ENCODE peak calls at places on chromosome 22, in ten cellular contexts. H, Q, R, B, C, Z, I, P, N and A are unnamed samples. For H3K9me2 and H3K4me1, the result is how much of the 10 kb centered on the place peaks cover.

GRCh38 chr22:27885977-27886842 is 32.8 kb downstream of the PITPNB start:
- DNase-seq in B (peak), C (peak), I (peak), H (peak), R (peak), Z (peak), Q (peak), P (peak), N (peak), A (peak)

GRCh38 chr22:24465566-24465965 is 29.6 kb upstream of the UPB1 start:
- DNase-seq in Q (peak), Z (peak), H (no peak), C (no peak), R (no peak), P (no peak), I (peak), N (no peak), B (peak), A (no peak)

GRCh38 chr22:26066534-26066933 is 102.7 kb upstream of the SEZ6L start:
- DNase-seq in H (no peak), P (peak), B (no peak), I (peak), R (no peak), Q (no peak), C (no peak), N (no peak), Z (no peak), A (no peak)

GRCh38 chr22:24503137-24503850 is 8.2 kb downstream of the UPB1 start:
- DNase-seq in Q (peak), N (peak), R (peak), B (peak), I (peak), C (peak), Z (peak), H (peak), P (peak), A (peak)

GRCh38 chr22:35708917-35709316 is 8.8 kb upstream of the APOL5 start:
- DNase-seq in R (no peak), H (no peak), P (no peak), Z (no peak), I (no peak), Q (no peak), B (no peak), N (no peak), C (no peak), A (no peak)

GRCh38 chr22:33873186-33873585 is 47.1 kb downstream of the LARGE1 start:
- DNase-seq in P (no peak), Z (no peak), Q (no peak), B (peak), C (no peak), I (no peak), R (no peak), N (no peak), H (no peak), A (no peak)

GRCh38 chr22:42933783-42934144 is 76.7 kb upstream of the ARFGAP3 start:
- DNase-seq in C (peak), Q (no peak), I (peak), N (no peak), P (no peak), H (peak), Z (peak), R (no peak), B (peak), A (no peak)

GRCh38 chr22:22884010-22884887 is 3.4 kb upstream of the IGLL5 start:
- DNase-seq in R (peak), C (peak), P (peak), I (peak), Q (peak), Z (no peak), N (peak), B (peak), H (peak), A (peak)

GRCh38 chr22:49954991-49955580 is 5.5 kb upstream of the PIM3 start:
- DNase-seq in Z (no peak), I (no peak), P (no peak), R (no peak), H (no peak), Q (no peak), C (no peak), B (no peak), N (no peak), A (no peak)

GRCh38 chr22:49296561-49296960 is 531.1 kb downstream of the BRD1 start:
- DNase-seq in H (no peak), Q (no peak), I (no peak), N (no peak), R (no peak), B (no peak), P (no peak), C (no peak), Z (no peak), A (no peak)

GRCh38 chr22:27133951-27134664 is 476.7 kb downstream of the MIAT start:
- DNase-seq in C (peak), I (peak), H (peak), B (peak), N (no peak), P (no peak), R (no peak), Z (peak), Q (no peak), A (no peak)

GRCh38 chr22:49928571-49929552 is 10.4 kb downstream of the CRELD2 start:
- DNase-seq in B (no peak), N (no peak), Q (no peak), P (peak), C (no peak), R (no peak), I (no peak), H (no peak), Z (no peak), A (no peak)

GRCh38 chr22:36423461-36424404 is 36.0 kb upstream of the MYH9 start:
- DNase-seq in C (peak), P (peak), Q (no peak), B (no peak), R (no peak), H (no peak), I (no peak), N (no peak), Z (no peak), A (no peak)

GRCh38 chr22:24592144-24592845 is 578 bp downstream of the LRRC75B start:
- DNase-seq in P (peak), I (no peak), Q (no peak), H (no peak), N (no peak), B (peak), Z (no peak), C (peak), R (no peak), A (no peak)

GRCh38 chr22:41589260-41589600 is 410 bp downstream of the PMM1 start:
- DNase-seq in B (peak), H (no peak), I (peak), Z (no peak), R (peak), P (peak), N (peak), Q (no peak), C (peak), A (peak)

GRCh38 chr22:23401910-23402274 is 178.2 kb downstream of the IGLL1 start:
- DNase-seq in Q (no peak), B (no peak), P (no peak), N (no peak), Z (no peak), C (no peak), I (no peak), H (no peak), R (peak), A (no peak)

GRCh38 chr22:41193829-41194228 is 11.3 kb upstream of the L3MBTL2 start:
- DNase-seq in R (no peak), H (no peak), Z (no peak), B (no peak), P (no peak), N (no peak), I (no peak), Q (no peak), C (no peak), A (no peak)

GRCh38 chr22:48703265-48703941 is 1124.3 kb downstream of the BRD1 start:
- DNase-seq in B (no peak), Q (no peak), H (no peak), P (no peak), C (no peak), N (no peak), Z (no peak), I (no peak), R (no peak), A (no peak)

GRCh38 chr22:38870312-38870741 is 1.7 kb downstream of the CBX6 start:
- DNase-seq in N (peak), Z (peak), I (peak), R (peak), Q (peak), B (peak), P (peak), H (peak), C (peak), A (peak)
- H3K27ac ChIP-seq in N (peak), Z (peak), I (peak), R (no peak), Q (peak), B (no peak), P (no peak), H (no peak), C (no peak), A (peak)

GRCh38 chr22:45452565-45453449 is 39.3 kb downstream of the RIBC2 start:
- DNase-seq in P (no peak), I (no peak), Q (no peak), H (no peak), N (no peak), Z (no peak), B (peak), C (no peak), R (no peak), A (no peak)

GRCh38 chr22:45455212-45455611 is 41.7 kb downstream of the RIBC2 start:
- DNase-seq in H (no peak), B (peak), C (no peak), Z (no peak), R (peak), P (no peak), I (no peak), Q (no peak), N (no peak), A (no peak)

GRCh38 chr22:45453764-45454163 is 40.3 kb downstream of the RIBC2 start:
- DNase-seq in I (no peak), B (peak), Q (no peak), P (no peak), Z (no peak), H (no peak), N (no peak), R (no peak), C (no peak), A (no peak)

GRCh38 chr22:45455621-45456020 is 42.1 kb downstream of the RIBC2 start:
- DNase-seq in R (peak), H (no peak), C (no peak), Q (no peak), N (no peak), P (no peak), I (no peak), Z (no peak), B (no peak), A (no peak)

GRCh38 chr22:45454260-45454659 is 40.8 kb downstream of the RIBC2 start:
- DNase-seq in Z (no peak), H (no peak), C (no peak), I (no peak), R (no peak), N (no peak), B (peak), P (no peak), Q (no peak), A (no peak)
- H3K9me2 ChIP-seq in Z (under half), H (under half), C (under half), I (under half), R (under half), N (under half), B (under half), P (under half), Q (under half), A (under half)

GRCh38 chr22:37567991-37568390 is 7.7 kb downstream of the CDC42EP1 start:
- DNase-seq in I (no peak), R (no peak), P (no peak), C (no peak), Q (no peak), H (no peak), B (no peak), N (no peak), Z (no peak), A (no peak)

GRCh38 chr22:37569009-37569920 is 9.0 kb downstream of the CDC42EP1 start:
- DNase-seq in B (no peak), Q (no peak), P (peak), N (no peak), H (no peak), I (peak), C (no peak), R (no peak), Z (peak), A (no peak)

GRCh38 chr22:37569921-37570660 is 9.8 kb downstream of the LGALS2 start:
- DNase-seq in P (peak), N (no peak), I (peak), C (no peak), H (peak), B (no peak), Q (no peak), R (no peak), Z (peak), A (no peak)

GRCh38 chr22:37566903-37567798 is 6.9 kb downstream of the CDC42EP1 start:
- DNase-seq in C (peak), I (peak), H (peak), B (peak), Z (peak), Q (peak), P (peak), R (peak), N (peak), A (peak)

GRCh38 chr22:37568448-37569008 is 8.2 kb downstream of the CDC42EP1 start:
- DNase-seq in N (no peak), P (no peak), B (no peak), R (no peak), Z (no peak), H (no peak), I (peak), Q (no peak), C (no peak), A (no peak)
- H3K4me1 ChIP-seq in N (under half), P (under half), B (under half), R (under half), Z (half or more), H (under half), I (under half), Q (half or more), C (under half), A (under half)

GRCh38 chr22:28977481-28977971 is 84.1 kb downstream of the C22orf31 start:
- DNase-seq in B (peak), C (no peak), H (no peak), P (no peak), Z (no peak), R (no peak), N (peak), I (no peak), Q (peak), A (no peak)
- H3K27ac ChIP-seq in B (no peak), C (no peak), H (no peak), P (peak), Z (no peak), R (peak), N (peak), I (peak), Q (peak), A (no peak)

DNA sequence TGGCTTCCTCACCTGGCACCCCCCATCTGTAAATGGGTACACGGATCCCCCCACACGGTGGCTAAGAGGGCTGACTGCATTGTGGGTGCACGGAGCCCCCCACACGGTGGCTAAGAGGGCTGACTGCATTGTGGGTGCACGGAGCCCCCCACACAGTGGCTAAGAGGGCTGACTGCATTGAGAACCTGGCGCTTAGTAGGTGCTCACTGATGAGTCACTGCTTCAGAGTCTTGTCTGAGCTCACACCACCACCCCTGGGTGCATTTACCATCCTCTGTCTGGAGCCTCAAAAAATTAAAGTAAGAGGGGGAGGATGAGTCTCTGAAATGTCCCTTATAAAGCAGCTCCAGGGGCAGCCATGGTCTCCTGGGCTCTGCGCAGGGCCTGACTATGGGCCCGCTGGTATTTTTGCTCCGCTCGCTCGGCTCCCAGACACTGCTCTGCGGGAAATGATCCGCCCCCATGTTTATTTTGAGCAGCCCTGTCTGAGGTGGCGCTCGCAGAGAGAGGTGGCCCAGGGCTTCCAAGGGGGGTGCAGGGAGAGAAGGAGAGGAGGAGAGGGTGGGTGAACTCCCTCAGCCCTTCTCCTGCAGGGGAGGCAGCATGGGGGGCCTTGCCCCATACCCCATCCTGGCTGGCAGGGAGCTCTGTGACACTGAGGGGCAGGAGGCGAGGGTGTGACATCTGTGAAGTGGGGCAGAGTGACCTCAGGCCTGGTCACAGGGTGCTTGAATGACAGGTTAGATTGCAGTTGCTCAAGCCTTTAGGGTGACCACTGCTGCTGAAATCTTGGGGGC is 82.6 kb downstream of the CACNA1I start:
- DNase-seq in B (no peak), N (no peak), Z (no peak), R (no peak), P (no peak), H (no peak), Q (no peak), I (no peak), C (no peak), A (no peak)
- H3K9me2 ChIP-seq in B (under half), N (under half), Z (under half), R (under half), P (under half), H (under half), Q (under half), I (under half), C (under half), A (under half)

GRCh38 chr22:44143596-44143995 is 37.1 kb upstream of the PARVG start:
- DNase-seq in C (no peak), R (no peak), P (peak), Z (no peak), Q (no peak), N (no peak), B (no peak), H (no peak), I (no peak), A (no peak)
- H3K4me1 ChIP-seq in C (under half), R (under half), P (under half), Z (under half), Q (under half), N (under half), B (under half), H (under half), I (under half), A (under half)

GRCh38 chr22:17891427-17892167 is 117.3 kb upstream of the BID start:
- DNase-seq in Z (no peak), C (no peak), B (no peak), Q (no peak), P (peak), H (no peak), N (no peak), R (peak), I (peak), A (no peak)

GRCh38 chr22:17888439-17888838 is 114.2 kb upstream of the BID start:
- DNase-seq in N (no peak), Q (no peak), P (no peak), I (no peak), Z (no peak), C (no peak), R (no peak), B (no peak), H (no peak), A (no peak)

GRCh38 chr22:17888855-17889254 is 114.6 kb upstream of the BID start:
- DNase-seq in I (no peak), R (no peak), B (no peak), Q (no peak), H (no peak), N (no peak), C (no peak), P (peak), Z (no peak), A (peak)

GRCh38 chr22:17890892-17891291 is 116.6 kb upstream of the BID start:
- DNase-seq in Q (no peak), Z (no peak), P (no peak), N (no peak), R (no peak), B (no peak), C (no peak), H (no peak), I (no peak), A (no peak)

DNA sequence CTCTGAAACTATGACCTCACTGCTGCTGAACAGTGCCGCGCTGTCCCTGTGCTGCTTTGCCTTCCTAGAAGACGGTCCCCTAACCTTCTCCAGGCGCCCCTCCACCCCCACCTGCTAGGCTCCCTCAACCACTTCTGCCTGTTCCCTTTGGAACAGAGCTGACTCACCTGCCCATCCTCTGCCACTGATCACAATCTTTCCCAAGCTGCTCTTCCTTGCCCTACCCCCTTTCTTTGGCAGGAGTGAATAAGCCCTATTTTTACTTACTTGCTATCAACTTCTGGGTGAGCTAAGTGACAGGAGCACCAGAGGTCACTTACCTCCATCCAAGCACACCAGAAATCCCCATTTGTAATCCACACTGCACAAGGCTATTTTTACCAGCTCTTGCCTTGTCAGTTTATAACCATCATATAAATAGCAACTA is 116.0 kb upstream of the BID start:
- DNase-seq in H (peak), Q (no peak), P (no peak), C (no peak), B (peak), N (no peak), Z (no peak), R (no peak), I (peak), A (no peak)
- H3K27ac ChIP-seq in H (no peak), Q (no peak), P (no peak), C (no peak), B (no peak), N (no peak), Z (no peak), R (no peak), I (peak), A (no peak)

GRCh38 chr22:19619144-19620009 is 94.9 kb upstream of the SEPTIN5 start:
- DNase-seq in B (no peak), C (peak), R (no peak), Z (no peak), P (no peak), H (no peak), I (no peak), N (peak), Q (no peak), A (peak)
- H3K9me2 ChIP-seq in B (under half), C (under half), R (under half), Z (under half), P (under half), H (under half), I (under half), N (under half), Q (under half), A (under half)

DNA sequence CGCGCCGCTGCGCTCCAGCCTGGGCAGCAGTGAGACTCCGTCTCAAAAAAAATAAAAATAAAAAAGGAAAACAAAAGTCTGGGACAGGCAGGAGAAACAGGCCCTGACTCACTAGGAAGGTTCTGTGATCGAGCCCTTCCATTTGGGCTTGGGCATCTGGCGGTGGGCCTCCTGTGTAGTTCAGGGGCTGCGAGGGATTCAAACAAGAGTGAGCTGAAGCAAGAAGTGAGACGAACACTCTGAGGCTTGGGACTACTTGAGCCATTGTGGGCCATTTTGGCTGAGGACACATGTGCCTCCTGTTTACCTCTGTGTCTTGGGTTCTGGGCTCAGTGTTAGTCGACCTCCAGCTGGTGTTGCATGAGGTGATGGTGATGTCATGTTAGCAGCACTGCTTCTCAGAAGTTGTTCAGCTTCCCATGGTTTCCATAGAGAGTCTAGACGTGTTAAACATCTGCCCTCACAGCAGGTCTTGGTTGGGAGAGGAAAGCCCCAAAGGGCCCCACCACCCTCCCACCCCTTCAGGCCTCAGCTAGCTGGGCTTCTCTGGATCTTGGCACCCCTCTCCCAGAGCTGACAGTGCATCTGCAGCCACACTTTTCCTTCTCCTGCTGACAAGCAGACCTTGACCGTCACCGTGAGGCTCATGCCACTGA is 57.8 kb downstream of the MED15 start:
- DNase-seq in Z (no peak), I (no peak), N (no peak), H (no peak), C (no peak), P (no peak), Q (no peak), R (no peak), B (peak), A (no peak)
- H3K4me1 ChIP-seq in Z (half or more), I (under half), N (under half), H (half or more), C (under half), P (under half), Q (half or more), R (under half), B (half or more), A (under half)